ENCODE peak calls at places on chromosomes 4 and X, in five cellular contexts. O, L, U, K and Z are unnamed samples.
A peak's percentile ranks its signal among the peaks of the same experiment; 100 is the strongest.

GRCh38 chr4:100431416-100431815 is 86.4 kb downstream of the EMCN start:
- DNase-seq in K (no peak), O (no peak), L (no peak), U (no peak), Z (no peak)

GRCh38 chr4:182188622-182189021 is 54.6 kb upstream of the TENM3 start:
- DNase-seq in O (peak; percentile 85), U (no peak), K (no peak), L (no peak), Z (no peak)

GRCh38 chrX:124328765-124329164 is 3.7 kb upstream of the TEX13D start:
- DNase-seq in O (peak; percentile 29), U (no peak), K (no peak), L (no peak), Z (no peak)

GRCh38 chr4:130359537-130359936 is 1263.6 kb downstream of the C4orf33 start:
- DNase-seq in O (no peak), L (peak; percentile 24), K (no peak), U (no peak), Z (no peak)

GRCh38 chr4:117267317-117267716 is 181.9 kb upstream of the TRAM1L1 start:
- DNase-seq in U (no peak), O (no peak), L (no peak), K (no peak), Z (no peak)

GRCh38 chr4:91764085-91764484 is 539.7 kb upstream of the GRID2 start:
- DNase-seq in K (no peak), O (no peak), U (no peak), L (no peak), Z (no peak)

GRCh38 chrX:1673337-1673736 is 58.5 kb downstream of the ASMT start:
- DNase-seq in L (peak; percentile 46), K (peak; percentile 34), U (no peak), O (peak; percentile 46), Z (no peak)

GRCh38 chrX:49915352-49916222 is 6.8 kb upstream of the CLCN5 start:
- DNase-seq in L (peak; percentile 38), O (peak; percentile 55), U (no peak), K (peak; percentile 54), Z (no peak)

GRCh38 chr4:43776371-43776770 is 672.2 kb downstream of the KCTD8 start:
- DNase-seq in L (no peak), U (no peak), K (no peak), O (no peak), Z (no peak)